ENCODE peak calls at places on chromosome 22, in six cellular contexts. I is AG09309; E is AG09319; S is CD8-positive, alpha-beta T cell; Q is cardiac muscle cell; X is heart left ventricle. M is an unnamed sample.

GRCh38 chr22:43060213-43060612 is 29.0 kb downstream of the TTLL1 start:
- DNase-seq in S (peak), E (no peak), Q (peak), I (no peak), X (no peak), M (peak)

GRCh38 chr22:43501951-43502874 is 90.4 kb downstream of the MPPED1 start:
- DNase-seq in I (no peak), X (no peak), S (no peak), E (no peak), Q (no peak), M (no peak)

GRCh38 chr22:24938741-24939341 is 7.7 kb downstream of the LHFPL7 start:
- DNase-seq in I (no peak), E (no peak), X (no peak), Q (peak), S (no peak), M (peak)

GRCh38 chr22:49619301-49619700 is 208.4 kb downstream of the BRD1 start:
- DNase-seq in X (peak), E (no peak), I (no peak), Q (no peak), S (no peak), M (no peak)

GRCh38 chr22:44181033-44181911 is 547 bp downstream of the PARVG start:
- DNase-seq in E (no peak), S (peak), X (no peak), Q (no peak), I (no peak), M (peak)

GRCh38 chr22:46062971-46063631 is 86.1 kb upstream of the WNT7B start:
- DNase-seq in E (no peak), S (no peak), I (no peak), Q (no peak), X (no peak), M (no peak)

GRCh38 chr22:27723708-27724107 is 77.8 kb downstream of the MN1 start:
- DNase-seq in I (no peak), Q (no peak), S (no peak), E (no peak), X (no peak), M (no peak)

GRCh38 chr22:24812950-24813349 is 6.9 kb downstream of the SGSM1 start:
- DNase-seq in X (no peak), I (no peak), Q (no peak), E (no peak), S (no peak), M (no peak)

GRCh38 chr22:26588749-26589366 is 1.1 kb downstream of the TPST2 start:
- DNase-seq in I (no peak), Q (no peak), X (no peak), E (no peak), S (no peak), M (no peak)

GRCh38 chr22:39318507-39319283 is 728 bp downstream of the RPL3 start:
- DNase-seq in X (no peak), S (no peak), I (no peak), E (no peak), Q (peak), M (no peak)

GRCh38 chr22:42439821-42440674 is 7.8 kb upstream of the NFAM1 start:
- DNase-seq in E (no peak), X (no peak), Q (no peak), I (no peak), S (no peak), M (no peak)

GRCh38 chr22:22893891-22894739 is 6.5 kb downstream of the IGLL5 start:
- DNase-seq in I (no peak), X (no peak), Q (no peak), S (no peak), E (no peak), M (no peak)

GRCh38 chr22:42794551-42795510 is 62.2 kb downstream of the ARFGAP3 start:
- DNase-seq in Q (peak), I (no peak), X (no peak), E (no peak), S (no peak), M (no peak)

GRCh38 chr22:43262990-43263644 is 76.2 kb upstream of the TTLL12 start:
- DNase-seq in E (no peak), I (no peak), Q (no peak), X (no peak), S (peak), M (peak)

GRCh38 chr22:45857519-45857918 is 119.4 kb downstream of the WNT7B start:
- DNase-seq in S (no peak), I (no peak), Q (no peak), X (no peak), E (no peak), M (no peak)

GRCh38 chr22:32532819-32533128 is 58.2 kb downstream of the FBXO7 start:
- DNase-seq in E (no peak), S (no peak), Q (no peak), X (no peak), I (no peak), M (no peak)

GRCh38 chr22:32531228-32531627 is 56.6 kb downstream of the FBXO7 start:
- DNase-seq in S (no peak), Q (peak), I (no peak), E (no peak), X (no peak), M (no peak)

GRCh38 chr22:32534252-32535215 is 59.9 kb downstream of the FBXO7 start:
- DNase-seq in I (no peak), X (peak), Q (no peak), S (no peak), E (no peak), M (no peak)

GRCh38 chr22:32533265-32534068 is 58.9 kb downstream of the FBXO7 start:
- DNase-seq in Q (no peak), E (no peak), I (no peak), X (no peak), S (no peak), M (no peak)

DNA sequence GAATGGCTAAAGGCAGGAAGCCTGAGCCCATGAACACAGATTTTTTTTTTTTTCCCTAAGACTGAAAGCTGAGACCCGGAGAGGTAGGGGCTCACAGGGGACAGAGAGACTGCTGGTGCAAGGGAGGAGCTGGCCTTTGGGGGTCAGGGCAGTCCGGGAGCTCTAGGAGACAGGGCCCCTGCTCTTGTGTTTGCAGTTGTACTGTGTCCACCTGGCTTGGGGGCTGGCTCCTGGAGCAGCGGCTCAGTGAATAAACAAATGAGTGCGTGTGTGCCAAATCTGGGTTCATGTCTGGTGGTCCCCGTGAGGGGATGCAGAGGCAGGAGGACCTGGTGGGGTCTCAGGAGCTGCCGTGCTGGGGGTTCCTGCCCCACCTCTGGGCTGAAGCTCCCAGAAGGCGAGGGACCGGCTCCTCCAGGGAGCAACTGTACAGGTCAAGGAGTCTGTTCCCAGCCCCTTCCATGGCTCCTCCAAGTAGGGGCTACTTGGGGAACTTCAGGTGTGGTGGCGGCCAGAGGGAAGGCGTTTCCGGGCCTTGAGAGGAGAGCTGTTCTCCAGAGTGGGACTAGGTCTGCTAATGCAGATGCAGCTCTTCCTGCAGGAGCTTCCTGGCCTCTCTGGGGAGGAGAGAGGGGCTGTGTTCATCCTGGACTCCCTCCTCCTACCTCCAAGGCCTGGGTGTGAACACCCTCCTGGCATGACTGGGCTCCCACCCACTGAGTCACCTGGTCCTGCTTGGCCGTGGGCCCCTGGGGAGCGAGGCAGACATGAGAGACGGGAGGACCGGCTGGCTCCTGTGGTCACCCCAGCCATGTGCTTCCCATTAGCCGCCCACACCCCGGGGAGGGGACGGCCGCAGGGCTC is 57.6 kb downstream of the FBXO7 start:
- DNase-seq in X (peak), S (no peak), Q (peak), I (peak), E (peak), M (no peak)
- TF ChIP-seq CTCF in X (no peak), S (no peak), Q (no peak), I (no peak), E (no peak), M (no peak)

GRCh38 chr22:47209547-47210023 is 447.1 kb downstream of the TBC1D22A start:
- DNase-seq in I (no peak), Q (no peak), S (no peak), E (no peak), X (no peak), M (no peak)

GRCh38 chr22:47209077-47209514 is 446.6 kb downstream of the TBC1D22A start:
- DNase-seq in S (no peak), I (no peak), E (no peak), X (no peak), Q (no peak), M (no peak)

GRCh38 chr22:47207846-47208554 is 445.6 kb downstream of the TBC1D22A start:
- DNase-seq in S (no peak), Q (no peak), I (no peak), X (no peak), E (no peak), M (no peak)

GRCh38 chr22:47210112-47210657 is 447.7 kb downstream of the TBC1D22A start:
- DNase-seq in X (no peak), E (no peak), S (no peak), Q (no peak), I (no peak), M (no peak)

GRCh38 chr22:47210686-47211085 is 448.2 kb downstream of the TBC1D22A start:
- DNase-seq in S (no peak), E (no peak), X (no peak), I (no peak), Q (no peak), M (no peak)
- TF ChIP-seq CTCF in S (no peak), E (no peak), X (no peak), I (no peak), Q (no peak), M (no peak)

GRCh38 chr22:20967697-20968201 is 694 bp downstream of the AIFM3 start:
- DNase-seq in X (no peak), I (no peak), E (no peak), S (no peak), Q (no peak), M (no peak)
- TF ChIP-seq CTCF in X (no peak), I (no peak), E (no peak), S (no peak), Q (no peak), M (no peak)

DNA sequence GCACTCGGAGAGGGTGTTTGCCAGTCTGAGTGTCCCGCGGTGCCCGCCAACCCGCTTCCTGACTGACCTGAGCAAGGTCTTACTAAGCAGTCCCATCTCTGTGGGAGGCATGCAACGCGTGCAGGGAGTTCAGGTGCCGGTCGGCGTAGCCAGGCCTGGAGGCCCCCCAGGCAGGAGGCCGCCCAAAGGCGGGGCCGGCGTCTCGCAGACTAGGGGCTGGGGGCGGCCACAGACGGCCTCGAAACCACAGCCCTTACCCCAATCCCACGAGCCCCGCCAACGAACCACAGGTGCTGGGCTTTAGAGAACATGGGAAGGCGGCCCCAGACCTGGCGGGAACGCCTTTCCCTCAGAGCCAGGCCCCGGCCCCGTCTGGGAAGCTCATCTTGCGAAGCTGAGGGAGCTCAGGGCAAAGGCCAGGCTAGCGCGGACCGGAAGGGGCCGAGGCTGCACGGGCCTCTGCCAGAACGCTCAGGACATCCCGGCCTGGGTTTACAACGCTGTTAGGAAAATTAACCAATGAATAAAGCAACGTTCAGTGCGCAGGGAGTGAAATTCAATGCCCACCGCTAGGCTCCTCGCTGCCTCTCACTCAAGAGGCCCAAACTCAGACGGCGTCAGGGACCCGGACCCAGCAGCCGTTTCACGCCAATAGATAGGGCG is 2.1 kb upstream of the MTFP1 start:
- DNase-seq in I (no peak), X (no peak), S (no peak), Q (peak), E (no peak), M (no peak)
- TF ChIP-seq CTCF in I (no peak), X (peak), S (no peak), Q (peak), E (no peak), M (no peak)

DNA sequence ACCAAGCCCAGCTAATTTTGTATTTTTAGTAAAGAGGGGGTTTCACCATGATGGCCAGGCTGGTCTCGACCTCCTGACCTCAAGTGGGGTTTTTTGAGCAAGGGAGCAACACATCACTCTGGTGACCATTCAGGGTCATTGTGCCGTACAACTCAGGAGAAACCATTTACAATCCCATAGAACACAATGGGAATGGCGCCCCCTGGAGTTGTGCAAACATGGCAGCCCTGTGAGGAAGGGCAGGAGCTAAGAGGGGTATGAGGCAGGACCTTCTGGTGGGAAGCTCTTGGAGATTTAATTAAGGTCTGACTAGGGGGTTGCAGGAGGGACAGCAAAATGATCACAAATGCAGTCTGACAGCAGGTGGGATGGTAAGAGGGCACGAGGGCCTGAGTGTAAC is 9.2 kb upstream of the CSF2RB start:
- DNase-seq in S (no peak), I (no peak), X (no peak), Q (no peak), E (no peak), M (no peak)
- TF ChIP-seq CTCF in S (no peak), I (no peak), X (no peak), Q (peak), E (no peak), M (peak)

DNA sequence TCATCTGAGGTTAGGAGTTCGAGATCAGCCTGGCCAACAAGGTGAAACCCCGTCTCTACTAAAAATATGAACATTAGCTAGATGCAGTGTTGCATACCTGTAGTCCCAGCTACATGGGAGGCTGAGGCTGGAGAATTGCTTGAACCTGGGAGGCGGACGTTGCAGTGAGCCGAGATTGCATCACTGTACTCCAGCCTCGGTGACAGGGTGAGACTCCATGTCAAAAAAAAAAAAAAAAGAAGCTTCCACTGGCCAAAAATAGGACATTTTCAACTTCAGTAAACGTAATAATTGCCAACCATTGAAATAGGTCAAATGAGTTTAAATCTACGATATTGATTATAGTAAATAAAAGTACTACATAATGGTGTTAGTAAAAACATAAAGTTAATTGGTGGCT is 6.8 kb downstream of the BAIAP2L2 start:
- DNase-seq in I (no peak), E (no peak), X (peak), S (no peak), Q (no peak), M (no peak)
- TF ChIP-seq CTCF in I (no peak), E (no peak), X (no peak), S (no peak), Q (no peak), M (no peak)

M was measured in GM13977.